ENCODE peak calls at places on chromosome 14, in four cellular contexts. One of them, this sample, is unnamed.

GRCh38 chr14:37968664-37969225 is 239.0 kb upstream of the SSTR1 start:
- DNase-seq in left colon: no peak
- DNase-seq in activated naive CD4-positive, alpha-beta T cell treated with anti-CD3 and anti-CD28 coated beads, Interleukin-2, amount 50 U/mL, for 72 hours: no peak
- DNase-seq in lower lobe of right lung: no peak
- DNase-seq in this sample: no peak

GRCh38 chr14:24262821-24263733 is at the start of gene TGM1:
- DNase-seq in lower lobe of right lung: peak
- DNase-seq in activated naive CD4-positive, alpha-beta T cell treated with anti-CD3 and anti-CD28 coated beads, Interleukin-2, amount 50 U/mL, for 72 hours: no peak
- DNase-seq in left colon: no peak
- DNase-seq in this sample: no peak

GRCh38 chr14:63852271-63852816 is 460 bp upstream of the SYNE2 start:
- DNase-seq in lower lobe of right lung: no peak
- DNase-seq in activated naive CD4-positive, alpha-beta T cell treated with anti-CD3 and anti-CD28 coated beads, Interleukin-2, amount 50 U/mL, for 72 hours: no peak
- DNase-seq in left colon: peak
- DNase-seq in this sample: no peak

GRCh38 chr14:103056322-103057027 is 874 bp downstream of the CDC42BPB start:
- DNase-seq in activated naive CD4-positive, alpha-beta T cell treated with anti-CD3 and anti-CD28 coated beads, Interleukin-2, amount 50 U/mL, for 72 hours: no peak
- DNase-seq in left colon: peak
- DNase-seq in lower lobe of right lung: peak
- DNase-seq in this sample: no peak

GRCh38 chr14:97073622-97074021 is 276.4 kb downstream of the VRK1 start:
- DNase-seq in lower lobe of right lung: no peak
- DNase-seq in activated naive CD4-positive, alpha-beta T cell treated with anti-CD3 and anti-CD28 coated beads, Interleukin-2, amount 50 U/mL, for 72 hours: no peak
- DNase-seq in left colon: no peak
- DNase-seq in this sample: no peak

GRCh38 chr14:68544150-68544892 is 248.5 kb downstream of the ZFP36L1 start:
- DNase-seq in lower lobe of right lung: no peak
- DNase-seq in activated naive CD4-positive, alpha-beta T cell treated with anti-CD3 and anti-CD28 coated beads, Interleukin-2, amount 50 U/mL, for 72 hours: no peak
- DNase-seq in left colon: no peak
- DNase-seq in this sample: no peak

GRCh38 chr14:104445832-104446381 is 133.7 kb upstream of the C14orf180 start:
- DNase-seq in lower lobe of right lung: no peak
- DNase-seq in left colon: no peak
- DNase-seq in activated naive CD4-positive, alpha-beta T cell treated with anti-CD3 and anti-CD28 coated beads, Interleukin-2, amount 50 U/mL, for 72 hours: peak
- DNase-seq in this sample: no peak

GRCh38 chr14:40164083-40164482 is 731.9 kb upstream of the FBXO33 start:
- DNase-seq in activated naive CD4-positive, alpha-beta T cell treated with anti-CD3 and anti-CD28 coated beads, Interleukin-2, amount 50 U/mL, for 72 hours: no peak
- DNase-seq in left colon: no peak
- DNase-seq in lower lobe of right lung: no peak
- DNase-seq in this sample: no peak

GRCh38 chr14:23366163-23366921 is 1.4 kb upstream of the EFS start:
- DNase-seq in lower lobe of right lung: peak
- DNase-seq in left colon: peak
- DNase-seq in activated naive CD4-positive, alpha-beta T cell treated with anti-CD3 and anti-CD28 coated beads, Interleukin-2, amount 50 U/mL, for 72 hours: no peak
- DNase-seq in this sample: no peak

GRCh38 chr14:65849558-65849957 is 437.0 kb downstream of the FUT8 start:
- DNase-seq in lower lobe of right lung: no peak
- DNase-seq in activated naive CD4-positive, alpha-beta T cell treated with anti-CD3 and anti-CD28 coated beads, Interleukin-2, amount 50 U/mL, for 72 hours: no peak
- DNase-seq in left colon: no peak
- DNase-seq in this sample: no peak

GRCh38 chr14:54088271-54088670 is 131.6 kb upstream of the BMP4 start:
- DNase-seq in activated naive CD4-positive, alpha-beta T cell treated with anti-CD3 and anti-CD28 coated beads, Interleukin-2, amount 50 U/mL, for 72 hours: no peak
- DNase-seq in lower lobe of right lung: no peak
- DNase-seq in left colon: no peak
- DNase-seq in this sample: no peak

GRCh38 chr14:54549862-54550261 is 17.1 kb upstream of the SAMD4A start:
- DNase-seq in left colon: no peak
- DNase-seq in lower lobe of right lung: no peak
- DNase-seq in activated naive CD4-positive, alpha-beta T cell treated with anti-CD3 and anti-CD28 coated beads, Interleukin-2, amount 50 U/mL, for 72 hours: no peak
- DNase-seq in this sample: no peak

GRCh38 chr14:63862163-63862562 is 9.4 kb downstream of the SYNE2 start:
- DNase-seq in activated naive CD4-positive, alpha-beta T cell treated with anti-CD3 and anti-CD28 coated beads, Interleukin-2, amount 50 U/mL, for 72 hours: no peak
- DNase-seq in lower lobe of right lung: no peak
- DNase-seq in left colon: no peak
- DNase-seq in this sample: no peak